ENCODE peak calls at places on chromosomes 13 and 19, in seven cellular contexts. E is NCI-H774; Y is islet precursor cell; J is naive thymus-derived CD8-positive, alpha-beta T cell; M is left cardiac atrium; C is NCI-H1105; N is heart left ventricle. R is an unnamed sample.

GRCh38 chr13:49253997-49254396 is 6.3 kb downstream of the CDADC1 start:
- DNase-seq in Y (no peak), E (no peak), M (no peak), J (no peak), N (no peak), C (no peak), R (no peak)

GRCh38 chr19:2507109-2507508 is 31.2 kb downstream of the GADD45B start:
- DNase-seq in J (peak), Y (no peak), M (no peak), N (no peak), C (peak), E (peak), R (peak)

GRCh38 chr19:46602392-46603194 is 1.5 kb downstream of the CALM3 start:
- DNase-seq in Y (peak), C (no peak), J (no peak), M (peak), N (no peak), E (no peak), R (no peak)

GRCh38 chr19:37867831-37868230 is 38.6 kb downstream of the WDR87 start:
- DNase-seq in E (no peak), J (no peak), M (no peak), Y (no peak), C (no peak), N (no peak), R (no peak)

GRCh38 chr19:2426661-2427322 is 594 bp downstream of the TIMM13 start:
- DNase-seq in E (peak), N (peak), C (no peak), Y (peak), J (no peak), M (peak), R (no peak)

GRCh38 chr19:58196911-58197616 is 14.2 kb downstream of the ZNF274 start:
- DNase-seq in J (no peak), Y (no peak), E (no peak), C (no peak), N (no peak), M (no peak), R (no peak)

GRCh38 chr13:96285729-96286128 is 195.8 kb downstream of the HS6ST3 start:
- DNase-seq in Y (no peak), J (no peak), M (no peak), E (no peak), N (no peak), C (no peak), R (no peak)

GRCh38 chr19:49335784-49336481 is 727 bp downstream of the CD37 start:
- DNase-seq in M (no peak), N (no peak), C (no peak), Y (peak), J (peak), E (no peak), R (no peak)

GRCh38 chr13:23514076-23514475 is 56.1 kb upstream of the TNFRSF19 start:
- DNase-seq in M (no peak), J (no peak), C (no peak), N (no peak), E (no peak), Y (no peak), R (no peak)

GRCh38 chr13:39895254-39895653 is 239.8 kb downstream of the COG6 start:
- DNase-seq in N (no peak), E (no peak), M (no peak), C (no peak), Y (no peak), J (no peak), R (no peak)

GRCh38 chr13:111908981-111909380 is 158.0 kb upstream of the SOX1 start:
- DNase-seq in J (no peak), M (no peak), N (no peak), E (no peak), C (no peak), Y (no peak), R (no peak)

GRCh38 chr19:873084-874019 is 13.9 kb downstream of the CFD start:
- DNase-seq in J (peak), E (no peak), M (no peak), Y (no peak), N (no peak), C (no peak), R (no peak)

GRCh38 chr13:64471916-64472315 is 2758.2 kb downstream of the PCDH9 start:
- DNase-seq in C (peak), E (no peak), M (no peak), Y (no peak), N (no peak), J (no peak), R (peak)

R was measured in COR-L47.